ENCODE peak calls at places on chromosomes 7 and 10, in four cellular contexts. L, V, W and R are unnamed samples.

GRCh38 chr10:126598009-126598408 is 72.5 kb downstream of the C10orf90 start:
- DNase-seq in L (no peak), V (no peak), W (peak; percentile 79), R (peak; percentile 50)

GRCh38 chr7:31056775-31057346 is 4.8 kb downstream of the ADCYAP1R1 start:
- DNase-seq in L (no peak), V (no peak), W (peak; percentile 64), R (no peak)

GRCh38 chr7:82851126-82851525 is 311.6 kb downstream of the PCLO start:
- DNase-seq in L (no peak), V (no peak), W (no peak), R (no peak)

GRCh38 chr10:10782603-10783002 is 235.1 kb upstream of the CELF2 start:
- DNase-seq in L (no peak), V (no peak), W (no peak), R (peak; percentile 81)

GRCh38 chr7:20358762-20359282 is 28.1 kb downstream of the ITGB8 start:
- DNase-seq in L (no peak), V (no peak), W (no peak), R (no peak)

GRCh38 chr10:121070671-121071070 is 219.5 kb downstream of the WDR11 start:
- DNase-seq in L (no peak), V (no peak), W (no peak), R (no peak)

GRCh38 chr7:115707684-115708341 is 322.8 kb downstream of the TFEC start:
- DNase-seq in L (no peak), V (no peak), W (no peak), R (no peak)

GRCh38 chr7:94315011-94315410 is 79.7 kb upstream of the COL1A2 start:
- DNase-seq in L (no peak), V (no peak), W (no peak), R (no peak)

GRCh38 chr10:43310872-43311271 is 44.0 kb upstream of the RASGEF1A start:
- DNase-seq in L (no peak), V (no peak), W (no peak), R (no peak)

GRCh38 chr7:152751449-152752141 is 8.0 kb upstream of the ACTR3B start:
- DNase-seq in L (no peak), V (no peak), W (no peak), R (no peak)

GRCh38 chr10:48507933-48508830 is 96.7 kb downstream of the ARHGAP22 start:
- DNase-seq in L (peak; percentile 45), V (no peak), W (no peak), R (no peak)

GRCh38 chr10:72242675-72243074 is 26.6 kb upstream of the ASCC1 start:
- DNase-seq in L (peak; percentile 66), V (no peak), W (peak; percentile 31), R (peak; percentile 61)

GRCh38 chr10:48241301-48241700 is 33.2 kb downstream of the FRMPD2 start:
- DNase-seq in L (no peak), V (no peak), W (no peak), R (no peak)

GRCh38 chr10:126705951-126706565 is 35.6 kb upstream of the C10orf90 start:
- DNase-seq in L (no peak), V (no peak), W (no peak), R (no peak)